ENCODE peak calls at places on chromosome 12, in seven cellular contexts. S is neural crest cell, T is mucosa of descending colon, N is left ventricle myocardium inferior, M is astrocyte of the cerebellum, U is AG09319, Q is brain microvascular endothelial cell. O is an unnamed sample.

GRCh38 chr12:47753021-47754001 is 5.4 kb downstream of the RAPGEF3 start:
- DNase-seq in S (no peak), T (peak; percentile 75), N (peak; percentile 88), M (no peak), U (no peak), Q (no peak), O (peak; percentile 64)

GRCh38 chr12:1660304-1661187 is 30.3 kb upstream of the ADIPOR2 start:
- DNase-seq in S (no peak), T (peak; percentile 85), N (no peak), M (no peak), U (no peak), Q (no peak), O (peak; percentile 98)

GRCh38 chr12:94148841-94149780 is 734 bp downstream of the PLXNC1 start:
- DNase-seq in S (no peak), T (peak; percentile 57), N (peak; percentile 33), M (no peak), U (no peak), Q (peak; percentile 16), O (no peak)

GRCh38 chr12:62730649-62731377 is 204.1 kb downstream of the PPM1H start:
- DNase-seq in S (no peak), T (no peak), N (no peak), M (peak; percentile 73), U (peak; percentile 82), Q (peak; percentile 81), O (peak; percentile 56)

GRCh38 chr12:95648990-95649791 is 97.9 kb upstream of the USP44 start:
- DNase-seq in S (no peak), T (peak; percentile 53), N (no peak), M (peak; percentile 38), U (no peak), Q (no peak), O (peak; percentile 91)

GRCh38 chr12:51334774-51335173 is 10.8 kb upstream of the BIN2 start:
- DNase-seq in S (no peak), T (peak; percentile 44), N (no peak), M (no peak), U (no peak), Q (peak; percentile 5), O (peak; percentile 56)

GRCh38 chr12:110039085-110039807 is 9.1 kb downstream of the C12orf76 start:
- DNase-seq in S (no peak), T (peak; percentile 55), N (no peak), M (peak; percentile 84), U (peak; percentile 89), Q (peak; percentile 90), O (peak; percentile 96)

GRCh38 chr12:64099430-64099829 is 122.7 kb downstream of the KICS2 start:
- DNase-seq in S (no peak), T (no peak), N (peak; percentile 20), M (peak; percentile 94), U (peak; percentile 65), Q (peak; percentile 82), O (peak; percentile 12)

GRCh38 chr12:122880155-122880605 is 15.7 kb downstream of the VPS37B start:
- DNase-seq in S (no peak), T (no peak), N (no peak), M (no peak), U (no peak), Q (no peak), O (no peak)

GRCh38 chr12:88298761-88299242 is 156.7 kb downstream of the TMTC3 start:
- DNase-seq in S (no peak), T (no peak), N (no peak), M (peak; percentile 89), U (no peak), Q (peak; percentile 93), O (peak; percentile 97)

GRCh38 chr12:116959845-116960514 is 49.2 kb downstream of the FBXW8 start:
- DNase-seq in S (no peak), T (no peak), N (no peak), M (no peak), U (no peak), Q (no peak), O (no peak)

GRCh38 chr12:67161322-67161918 is 107.7 kb upstream of the CAND1 start:
- DNase-seq in S (peak; percentile 40), T (peak; percentile 63), N (no peak), M (no peak), U (peak; percentile 8), Q (peak; percentile 62), O (peak; percentile 48)

GRCh38 chr12:10567813-10568212 is 45.6 kb downstream of the MAGOHB start:
- DNase-seq in S (no peak), T (no peak), N (no peak), M (no peak), U (no peak), Q (no peak), O (no peak)

GRCh38 chr12:80272516-80272915 is 171.5 kb upstream of the PTPRQ start:
- DNase-seq in S (no peak), T (no peak), N (no peak), M (no peak), U (no peak), Q (no peak), O (no peak)

GRCh38 chr12:61536525-61536924 is 723.7 kb upstream of the USP15 start:
- DNase-seq in S (no peak), T (no peak), N (no peak), M (no peak), U (no peak), Q (peak; percentile 2), O (peak; percentile 18)

GRCh38 chr12:108770269-108770829 is 39.0 kb upstream of the CORO1C start:
- DNase-seq in S (no peak), T (no peak), N (no peak), M (no peak), U (no peak), Q (no peak), O (no peak)

GRCh38 chr12:108605000-108605689 is 7.3 kb upstream of the TMEM119 start:
- DNase-seq in S (no peak), T (no peak), N (no peak), M (no peak), U (no peak), Q (no peak), O (no peak)

GRCh38 chr12:49959570-49960473 is 1.9 kb upstream of the AQP5 start:
- DNase-seq in S (peak; percentile 19), T (no peak), N (no peak), M (no peak), U (no peak), Q (no peak), O (peak; percentile 33)

GRCh38 chr12:42119085-42119633 is 25.5 kb downstream of the GXYLT1 start:
- DNase-seq in S (no peak), T (no peak), N (no peak), M (no peak), U (peak; percentile 62), Q (peak; percentile 63), O (no peak)

GRCh38 chr12:64610660-64611429 is 550 bp downstream of the RASSF3 start:
- DNase-seq in S (peak; percentile 47), T (peak; percentile 66), N (peak; percentile 72), M (no peak), U (no peak), Q (peak; percentile 15), O (no peak)

GRCh38 chr12:25828188-25828587 is 130.3 kb upstream of the RASSF8 start:
- DNase-seq in S (no peak), T (no peak), N (no peak), M (no peak), U (no peak), Q (no peak), O (no peak)

GRCh38 chr12:25827141-25827540 is 131.3 kb upstream of the RASSF8 start:
- DNase-seq in S (no peak), T (no peak), N (no peak), M (no peak), U (no peak), Q (no peak), O (no peak)

GRCh38 chr12:25824729-25825128 is 133.8 kb upstream of the RASSF8 start:
- DNase-seq in S (no peak), T (no peak), N (no peak), M (no peak), U (no peak), Q (no peak), O (no peak)

GRCh38 chr12:25827747-25828146 is 130.7 kb upstream of the RASSF8 start:
- DNase-seq in S (no peak), T (no peak), N (no peak), M (no peak), U (no peak), Q (no peak), O (no peak)

DNA sequence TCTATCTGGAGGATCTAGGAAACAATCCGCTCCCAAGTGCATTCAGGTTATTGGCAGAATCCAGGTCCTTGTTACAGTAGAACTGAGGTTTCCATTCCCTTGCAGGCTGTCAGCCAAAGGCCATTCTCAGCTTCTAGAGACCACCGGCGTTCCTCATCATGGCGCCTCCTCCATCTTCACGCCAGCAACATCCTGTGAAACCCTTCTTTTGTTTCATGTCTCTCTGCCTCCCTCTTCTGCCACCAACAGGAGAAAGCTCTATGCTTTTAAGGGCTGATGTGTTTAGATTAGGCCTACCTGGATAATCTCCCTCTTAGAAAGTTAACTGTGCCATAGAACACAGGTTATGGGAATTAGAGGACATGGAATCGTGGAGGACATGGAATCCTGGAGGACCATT is 133.0 kb upstream of the RASSF8 start:
- DNase-seq in S (no peak), T (no peak), N (no peak), M (no peak), U (no peak), Q (no peak), O (no peak)
- TF ChIP-seq CTCF in S (no peak), T (no peak), N (no peak), M (no peak), U (no peak), Q (peak; percentile 32), O (no peak)

DNA sequence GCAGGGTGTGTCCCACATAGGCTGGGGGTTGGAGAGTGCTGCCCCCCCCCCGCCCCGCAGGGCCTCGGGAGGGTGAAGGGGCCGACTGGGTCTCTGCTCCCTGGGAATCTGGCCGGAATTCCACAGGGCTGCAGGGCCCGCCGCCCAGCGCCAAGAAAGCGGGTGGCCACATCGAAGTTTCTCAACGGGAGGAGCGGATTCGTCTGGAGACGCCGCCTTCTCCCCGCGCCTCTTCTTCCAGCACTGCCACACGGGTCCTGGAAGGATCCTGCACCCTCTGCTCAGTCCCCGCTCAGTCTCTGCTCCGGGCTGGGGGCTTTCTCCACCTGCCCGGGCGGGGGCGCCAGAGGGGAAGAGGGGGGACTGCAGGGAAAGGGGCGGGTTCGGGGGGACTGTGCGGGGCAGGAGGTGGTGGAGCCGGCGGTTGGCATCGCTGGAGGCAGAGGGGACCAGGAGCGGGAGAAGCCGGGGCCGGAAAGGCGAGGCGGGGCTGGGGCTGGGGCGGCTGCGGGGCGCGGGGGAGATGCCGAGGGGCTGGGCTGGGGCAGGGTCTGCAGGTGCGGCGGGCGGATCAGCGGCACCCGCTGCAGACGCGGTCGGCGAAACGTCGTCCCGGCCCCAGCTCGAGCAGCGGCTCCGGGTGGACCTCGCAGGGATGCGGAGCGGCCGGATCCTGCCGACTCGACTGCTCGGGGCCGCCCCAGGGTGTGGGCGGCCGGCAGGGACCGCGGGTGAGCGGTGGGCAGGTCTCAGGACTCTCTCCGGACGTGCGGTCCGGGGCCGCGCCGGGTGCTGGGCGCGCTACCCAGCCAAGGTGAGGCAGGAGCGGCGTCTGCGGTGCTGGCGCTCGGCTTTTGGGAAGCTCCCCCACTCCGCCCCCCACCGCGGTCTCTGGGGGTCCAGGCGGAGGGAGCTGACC is 811.4 kb upstream of the TMEM132C start:
- DNase-seq in S (no peak), T (no peak), N (no peak), M (no peak), U (no peak), Q (no peak), O (no peak)
- TF ChIP-seq CTCF in S (peak; percentile 30), T (no peak), N (no peak), M (peak; percentile 20), U (peak; percentile 19), Q (peak; percentile 46), O (no peak)

GRCh38 chr12:13161172-13161571 is 35.4 kb upstream of the EMP1 start:
- DNase-seq in S (no peak), T (no peak), N (no peak), M (no peak), U (no peak), Q (no peak), O (no peak)
- TF ChIP-seq CTCF in S (peak; percentile 72), T (no peak), N (peak; percentile 16), M (peak; percentile 35), U (no peak), Q (peak; percentile 45), O (peak; percentile 29)

GRCh38 chr12:31234955-31235867 is 90.7 kb downstream of the SINHCAF start:
- DNase-seq in S (peak; percentile 50), T (peak; percentile 41), N (no peak), M (no peak), U (no peak), Q (no peak), O (no peak)
- TF ChIP-seq CTCF in S (peak; percentile 71), T (peak; percentile 63), N (peak; percentile 84), M (peak; percentile 74), U (peak; percentile 50), Q (peak; percentile 79), O (peak; percentile 76)

O was measured in bronchial epithelial cell.